ENCODE peak calls at places on chromosomes 7 and 10, in ten cellular contexts. One of them, this sample, is unnamed.

GRCh38 chr7:99472561-99473314 is at the start of gene ZNF789:
- DNase-seq in lung: peak
- DNase-seq in activated CD4-positive, alpha-beta T cell treated with anti-CD3 and anti-CD28 coated beads for 48 hours: peak
- DNase-seq in stimulated activated CD4-positive, alpha-beta T cell treated with anti-CD3 and anti-CD28 coated beads, Interleukin-4, amount 100 ng/mL, for 1 hour: peak
- DNase-seq in GOT3: peak
- DNase-seq in OCI-LY7: peak
- DNase-seq in dorsolateral prefrontal cortex: peak
- DNase-seq in stimulated activated CD8-positive, alpha-beta memory T cell treated with anti-CD3 and anti-CD28 coated beads, Interleukin-12 subunit alpha, Interleukin-12 subunit beta, amount 100 ng/mL, for 4 hours: peak
- DNase-seq in hypothalamus: peak
- DNase-seq in cardiac fibroblast: peak
- DNase-seq in this sample: peak

GRCh38 chr10:130764651-130765050 is 546.9 kb downstream of the TCERG1L start:
- DNase-seq in cardiac fibroblast: no peak
- DNase-seq in stimulated activated CD4-positive, alpha-beta T cell treated with anti-CD3 and anti-CD28 coated beads, Interleukin-4, amount 100 ng/mL, for 1 hour: no peak
- DNase-seq in lung: no peak
- DNase-seq in stimulated activated CD8-positive, alpha-beta memory T cell treated with anti-CD3 and anti-CD28 coated beads, Interleukin-12 subunit alpha, Interleukin-12 subunit beta, amount 100 ng/mL, for 4 hours: no peak
- DNase-seq in GOT3: no peak
- DNase-seq in OCI-LY7: no peak
- DNase-seq in activated CD4-positive, alpha-beta T cell treated with anti-CD3 and anti-CD28 coated beads for 48 hours: no peak
- DNase-seq in dorsolateral prefrontal cortex: no peak
- DNase-seq in hypothalamus: no peak
- DNase-seq in this sample: no peak

GRCh38 chr10:51821045-51821444 is 121.7 kb upstream of the CSTF2T start:
- DNase-seq in stimulated activated CD4-positive, alpha-beta T cell treated with anti-CD3 and anti-CD28 coated beads, Interleukin-4, amount 100 ng/mL, for 1 hour: no peak
- DNase-seq in activated CD4-positive, alpha-beta T cell treated with anti-CD3 and anti-CD28 coated beads for 48 hours: no peak
- DNase-seq in lung: no peak
- DNase-seq in GOT3: no peak
- DNase-seq in dorsolateral prefrontal cortex: no peak
- DNase-seq in stimulated activated CD8-positive, alpha-beta memory T cell treated with anti-CD3 and anti-CD28 coated beads, Interleukin-12 subunit alpha, Interleukin-12 subunit beta, amount 100 ng/mL, for 4 hours: no peak
- DNase-seq in cardiac fibroblast: no peak
- DNase-seq in hypothalamus: no peak
- DNase-seq in OCI-LY7: no peak
- DNase-seq in this sample: no peak

GRCh38 chr7:98657736-98658135 is 40.7 kb downstream of the NPTX2 start:
- DNase-seq in hypothalamus: no peak
- DNase-seq in cardiac fibroblast: no peak
- DNase-seq in GOT3: no peak
- DNase-seq in OCI-LY7: no peak
- DNase-seq in stimulated activated CD8-positive, alpha-beta memory T cell treated with anti-CD3 and anti-CD28 coated beads, Interleukin-12 subunit alpha, Interleukin-12 subunit beta, amount 100 ng/mL, for 4 hours: no peak
- DNase-seq in activated CD4-positive, alpha-beta T cell treated with anti-CD3 and anti-CD28 coated beads for 48 hours: no peak
- DNase-seq in lung: no peak
- DNase-seq in stimulated activated CD4-positive, alpha-beta T cell treated with anti-CD3 and anti-CD28 coated beads, Interleukin-4, amount 100 ng/mL, for 1 hour: no peak
- DNase-seq in dorsolateral prefrontal cortex: no peak
- DNase-seq in this sample: no peak

GRCh38 chr7:369981-370621 is 80.1 kb downstream of the FOXL3 start:
- DNase-seq in cardiac fibroblast: no peak
- DNase-seq in hypothalamus: no peak
- DNase-seq in OCI-LY7: no peak
- DNase-seq in activated CD4-positive, alpha-beta T cell treated with anti-CD3 and anti-CD28 coated beads for 48 hours: no peak
- DNase-seq in dorsolateral prefrontal cortex: peak
- DNase-seq in GOT3: no peak
- DNase-seq in stimulated activated CD8-positive, alpha-beta memory T cell treated with anti-CD3 and anti-CD28 coated beads, Interleukin-12 subunit alpha, Interleukin-12 subunit beta, amount 100 ng/mL, for 4 hours: no peak
- DNase-seq in stimulated activated CD4-positive, alpha-beta T cell treated with anti-CD3 and anti-CD28 coated beads, Interleukin-4, amount 100 ng/mL, for 1 hour: no peak
- DNase-seq in lung: no peak
- DNase-seq in this sample: no peak

GRCh38 chr10:133003195-133003594 is 60.8 kb upstream of the CFAP46 start:
- DNase-seq in lung: no peak
- DNase-seq in cardiac fibroblast: no peak
- DNase-seq in stimulated activated CD4-positive, alpha-beta T cell treated with anti-CD3 and anti-CD28 coated beads, Interleukin-4, amount 100 ng/mL, for 1 hour: no peak
- DNase-seq in dorsolateral prefrontal cortex: no peak
- DNase-seq in stimulated activated CD8-positive, alpha-beta memory T cell treated with anti-CD3 and anti-CD28 coated beads, Interleukin-12 subunit alpha, Interleukin-12 subunit beta, amount 100 ng/mL, for 4 hours: no peak
- DNase-seq in GOT3: no peak
- DNase-seq in hypothalamus: no peak
- DNase-seq in activated CD4-positive, alpha-beta T cell treated with anti-CD3 and anti-CD28 coated beads for 48 hours: no peak
- DNase-seq in OCI-LY7: no peak
- DNase-seq in this sample: no peak

GRCh38 chr10:37703074-37703473 is 154.3 kb downstream of the ZNF248 start:
- DNase-seq in activated CD4-positive, alpha-beta T cell treated with anti-CD3 and anti-CD28 coated beads for 48 hours: no peak
- DNase-seq in stimulated activated CD8-positive, alpha-beta memory T cell treated with anti-CD3 and anti-CD28 coated beads, Interleukin-12 subunit alpha, Interleukin-12 subunit beta, amount 100 ng/mL, for 4 hours: no peak
- DNase-seq in GOT3: no peak
- DNase-seq in lung: no peak
- DNase-seq in OCI-LY7: no peak
- DNase-seq in hypothalamus: no peak
- DNase-seq in stimulated activated CD4-positive, alpha-beta T cell treated with anti-CD3 and anti-CD28 coated beads, Interleukin-4, amount 100 ng/mL, for 1 hour: no peak
- DNase-seq in dorsolateral prefrontal cortex: no peak
- DNase-seq in cardiac fibroblast: no peak
- DNase-seq in this sample: no peak

GRCh38 chr7:146131701-146132100 is 15.1 kb downstream of the CNTNAP2 start:
- DNase-seq in cardiac fibroblast: no peak
- DNase-seq in stimulated activated CD8-positive, alpha-beta memory T cell treated with anti-CD3 and anti-CD28 coated beads, Interleukin-12 subunit alpha, Interleukin-12 subunit beta, amount 100 ng/mL, for 4 hours: no peak
- DNase-seq in hypothalamus: no peak
- DNase-seq in GOT3: no peak
- DNase-seq in OCI-LY7: no peak
- DNase-seq in lung: no peak
- DNase-seq in stimulated activated CD4-positive, alpha-beta T cell treated with anti-CD3 and anti-CD28 coated beads, Interleukin-4, amount 100 ng/mL, for 1 hour: no peak
- DNase-seq in activated CD4-positive, alpha-beta T cell treated with anti-CD3 and anti-CD28 coated beads for 48 hours: no peak
- DNase-seq in dorsolateral prefrontal cortex: no peak
- DNase-seq in this sample: no peak

GRCh38 chr7:94510582-94511456 is 1.2 kb downstream of the CASD1 start:
- DNase-seq in hypothalamus: peak
- DNase-seq in GOT3: no peak
- DNase-seq in OCI-LY7: peak
- DNase-seq in lung: peak
- DNase-seq in cardiac fibroblast: peak
- DNase-seq in stimulated activated CD4-positive, alpha-beta T cell treated with anti-CD3 and anti-CD28 coated beads, Interleukin-4, amount 100 ng/mL, for 1 hour: peak
- DNase-seq in stimulated activated CD8-positive, alpha-beta memory T cell treated with anti-CD3 and anti-CD28 coated beads, Interleukin-12 subunit alpha, Interleukin-12 subunit beta, amount 100 ng/mL, for 4 hours: no peak
- DNase-seq in activated CD4-positive, alpha-beta T cell treated with anti-CD3 and anti-CD28 coated beads for 48 hours: peak
- DNase-seq in dorsolateral prefrontal cortex: peak
- DNase-seq in this sample: peak

GRCh38 chr10:132498562-132499366 is 38.8 kb upstream of the INPP5A start:
- DNase-seq in GOT3: no peak
- DNase-seq in lung: no peak
- DNase-seq in activated CD4-positive, alpha-beta T cell treated with anti-CD3 and anti-CD28 coated beads for 48 hours: no peak
- DNase-seq in stimulated activated CD8-positive, alpha-beta memory T cell treated with anti-CD3 and anti-CD28 coated beads, Interleukin-12 subunit alpha, Interleukin-12 subunit beta, amount 100 ng/mL, for 4 hours: no peak
- DNase-seq in cardiac fibroblast: no peak
- DNase-seq in OCI-LY7: no peak
- DNase-seq in stimulated activated CD4-positive, alpha-beta T cell treated with anti-CD3 and anti-CD28 coated beads, Interleukin-4, amount 100 ng/mL, for 1 hour: no peak
- DNase-seq in dorsolateral prefrontal cortex: peak
- DNase-seq in hypothalamus: no peak
- DNase-seq in this sample: no peak

GRCh38 chr7:25098096-25099046 is 26.7 kb downstream of the CYCS start:
- DNase-seq in activated CD4-positive, alpha-beta T cell treated with anti-CD3 and anti-CD28 coated beads for 48 hours: peak
- DNase-seq in cardiac fibroblast: peak
- DNase-seq in lung: peak
- DNase-seq in OCI-LY7: peak
- DNase-seq in hypothalamus: peak
- DNase-seq in GOT3: no peak
- DNase-seq in stimulated activated CD4-positive, alpha-beta T cell treated with anti-CD3 and anti-CD28 coated beads, Interleukin-4, amount 100 ng/mL, for 1 hour: peak
- DNase-seq in stimulated activated CD8-positive, alpha-beta memory T cell treated with anti-CD3 and anti-CD28 coated beads, Interleukin-12 subunit alpha, Interleukin-12 subunit beta, amount 100 ng/mL, for 4 hours: peak
- DNase-seq in dorsolateral prefrontal cortex: peak
- DNase-seq in this sample: peak